ENCODE peak calls at places on chromosome 9, in six cellular contexts. D is endothelial cell of umbilical vein; E is GM23248; N is uterus; G is upper lobe of right lung; J is CD8-positive, alpha-beta memory T cell. C is an unnamed sample.

GRCh38 chr9:105856020-105856419 is 161.7 kb downstream of the TMEM38B start:
- DNase-seq in E (no peak), G (no peak), J (no peak), D (no peak), N (no peak), C (no peak)

GRCh38 chr9:99266136-99267023 is 44.3 kb downstream of the SEC61B start:
- DNase-seq in D (peak; percentile 75), G (peak; percentile 86), N (peak; percentile 61), J (peak; percentile 30), E (peak; percentile 78), C (peak; percentile 46)

GRCh38 chr9:131097948-131098278 is 1.6 kb downstream of the AIF1L start:
- DNase-seq in E (no peak), J (no peak), D (no peak), G (no peak), N (no peak), C (no peak)

GRCh38 chr9:94623253-94623652 is 16.1 kb downstream of the FBP1 start:
- DNase-seq in E (peak; percentile 17), J (no peak), N (no peak), D (no peak), G (peak; percentile 73), C (no peak)

GRCh38 chr9:136975624-136976023 is 1.7 kb upstream of the PTGDS start:
- DNase-seq in J (no peak), D (no peak), E (no peak), G (no peak), N (no peak), C (no peak)

GRCh38 chr9:132401791-132402190 is 4.8 kb downstream of the TTF1 start:
- DNase-seq in E (no peak), N (no peak), D (no peak), G (no peak), J (no peak), C (no peak)

GRCh38 chr9:108052431-108053080 is 563.0 kb upstream of the KLF4 start:
- DNase-seq in G (no peak), E (no peak), J (no peak), D (no peak), N (no peak), C (no peak)

GRCh38 chr9:122827759-122828090 is 663 bp downstream of the PDCL start:
- DNase-seq in N (no peak), G (no peak), J (no peak), E (peak; percentile 74), D (no peak), C (no peak)

GRCh38 chr9:26026423-26027100 is 348.3 kb upstream of the TUSC1 start:
- DNase-seq in G (no peak), D (no peak), N (no peak), J (no peak), E (no peak), C (no peak)

GRCh38 chr9:99851028-99851822 is 29.5 kb downstream of the NR4A3 start:
- DNase-seq in J (peak; percentile 39), N (no peak), E (no peak), G (no peak), D (no peak), C (no peak)

DNA sequence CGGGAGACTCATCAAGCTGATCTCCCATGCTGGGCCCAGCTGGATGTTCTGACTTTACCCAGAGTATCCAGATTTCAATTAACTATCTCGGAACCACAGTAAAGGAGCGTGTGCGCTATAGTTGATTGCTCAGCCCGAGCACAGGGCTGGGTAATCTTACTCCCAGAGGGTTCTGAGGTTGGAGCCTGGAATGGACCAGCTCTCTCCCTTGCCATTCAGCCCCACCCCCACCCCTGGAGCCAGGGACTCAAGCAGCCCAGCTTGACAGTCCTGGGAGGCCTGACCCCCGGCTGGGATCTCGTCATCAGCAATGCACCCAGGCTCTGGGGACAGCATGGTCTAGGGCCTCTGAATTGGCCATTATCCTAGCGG is 23.7 kb upstream of the PTGES start:
- DNase-seq in N (peak; percentile 21), D (no peak), E (peak; percentile 66), J (no peak), G (no peak), C (no peak)
- H3K4me3 ChIP-seq in N (no peak overlapping the region), D (no peak overlapping the region), E (peak overlapping the region; percentile 19), J (no peak overlapping the region), G (no peak overlapping the region), C (no peak overlapping the region)

DNA sequence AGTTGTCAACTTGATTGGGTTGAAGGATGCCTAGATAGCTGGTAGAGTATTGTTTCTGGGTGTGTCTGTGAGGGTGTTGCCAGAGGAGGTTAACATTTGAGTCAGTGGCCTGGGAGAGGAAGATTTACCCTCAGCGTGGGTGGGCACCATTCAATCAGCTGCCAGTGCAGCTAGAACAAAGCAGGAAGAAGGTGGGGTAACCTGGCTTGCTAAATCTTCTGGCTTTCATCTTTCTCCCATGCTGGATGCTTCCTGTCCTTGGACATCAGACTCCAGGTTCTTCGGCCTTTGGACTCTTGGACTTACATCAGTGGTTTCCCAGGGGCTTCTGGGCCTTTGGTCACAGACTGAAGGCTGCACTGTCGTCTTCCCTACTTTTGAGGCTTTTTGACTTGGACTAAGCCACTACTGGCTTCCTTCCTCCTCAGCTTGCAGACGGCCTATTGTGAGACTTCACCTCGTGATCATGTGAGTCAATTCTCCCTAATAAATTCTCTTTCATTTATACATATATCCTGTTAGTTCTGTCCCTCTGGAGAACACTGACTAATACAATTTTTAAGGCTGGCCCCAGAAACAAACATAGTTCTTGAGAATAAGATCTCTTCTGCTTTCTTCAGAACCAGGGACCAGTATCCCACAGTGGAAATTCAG is 38.1 kb downstream of the PBX3 start:
- DNase-seq in D (peak; percentile 77), J (no peak), E (no peak), N (no peak), G (no peak), C (no peak)
- H3K4me3 ChIP-seq in D (no peak overlapping the region), J (no peak overlapping the region), E (no peak overlapping the region), N (no peak overlapping the region), G (no peak overlapping the region), C (no peak overlapping the region)

GRCh38 chr9:89037891-89038290 is 46.6 kb downstream of the S1PR3 start:
- DNase-seq in N (no peak), G (no peak), D (no peak), E (no peak), J (no peak), C (no peak)
- H3K4me3 ChIP-seq in N (no peak overlapping the region), G (no peak overlapping the region), D (no peak overlapping the region), E (no peak overlapping the region), J (no peak overlapping the region), C (no peak overlapping the region)

DNA sequence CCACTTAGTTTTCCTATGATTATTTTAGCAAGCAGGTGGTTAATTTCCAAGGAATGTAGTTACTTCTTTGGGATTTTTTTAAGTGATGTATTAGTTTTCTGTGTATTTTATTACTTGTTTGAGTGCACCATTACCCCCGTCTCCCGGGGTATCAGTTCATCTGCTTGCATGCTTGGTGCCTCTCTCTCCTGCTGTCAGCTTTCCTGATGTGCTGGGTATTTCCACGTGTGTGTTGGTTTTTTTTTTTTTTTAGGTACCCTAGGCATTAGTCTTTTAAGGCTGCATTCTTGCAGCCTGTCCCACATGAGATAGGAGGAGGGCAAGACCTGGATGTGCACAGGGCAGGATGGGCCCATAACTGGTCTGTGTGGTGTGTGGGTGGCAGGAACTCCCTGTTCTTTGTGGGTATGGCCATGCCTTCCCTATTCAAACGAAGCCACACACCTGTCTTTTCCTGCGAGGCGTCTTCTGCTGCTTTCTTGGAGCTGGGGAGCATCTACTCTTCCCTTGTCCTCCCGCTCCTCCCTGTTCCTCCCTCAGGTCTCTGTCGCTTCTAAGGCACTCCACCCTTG is 6.7 kb downstream of the SYK start:
- DNase-seq in G (no peak), J (no peak), D (no peak), E (no peak), N (no peak), C (no peak)
- H3K4me3 ChIP-seq in G (no peak overlapping the region), J (no peak overlapping the region), D (no peak overlapping the region), E (no peak overlapping the region), N (no peak overlapping the region), C (peak overlapping the region; percentile 36)